ENCODE peak calls at places on chromosomes 16 and 17, in ten cellular contexts. P, W, J, C, Q, X, N, A, L and F are unnamed samples.

GRCh38 chr16:75402821-75403475 is 30.4 kb downstream of the CFDP1 start:
- DNase-seq in P (no peak), W (no peak), J (no peak), C (no peak), Q (peak; percentile 75), X (peak; percentile 16), N (no peak), A (no peak), L (no peak), F (no peak)

GRCh38 chr16:10565167-10565566 is 15.2 kb downstream of the EMP2 start:
- DNase-seq in P (no peak), W (no peak), J (no peak), C (no peak), Q (no peak), X (no peak), N (no peak), A (no peak), L (no peak), F (no peak)

GRCh38 chr17:59845595-59846390 is 47.0 kb downstream of the TUBD1 start:
- DNase-seq in P (peak; percentile 73), W (peak; percentile 58), J (no peak), C (no peak), Q (peak; percentile 86), X (no peak), N (peak; percentile 89), A (peak; percentile 73), L (no peak), F (peak; percentile 86)

GRCh38 chr16:53882310-53882709 is 178.4 kb downstream of the FTO start:
- DNase-seq in P (no peak), W (no peak), J (no peak), C (no peak), Q (peak; percentile 23), X (no peak), N (no peak), A (no peak), L (no peak), F (no peak)

GRCh38 chr16:11572301-11572995 is 14.3 kb downstream of the LITAF start:
- DNase-seq in P (no peak), W (no peak), J (no peak), C (no peak), Q (no peak), X (no peak), N (no peak), A (no peak), L (peak; percentile 86), F (no peak)

GRCh38 chr16:89193021-89193575 is 7.2 kb downstream of the SLC22A31 start:
- DNase-seq in P (peak; percentile 62), W (peak; percentile 61), J (peak; percentile 86), C (no peak), Q (peak; percentile 72), X (peak; percentile 63), N (peak; percentile 61), A (no peak), L (no peak), F (no peak)

GRCh38 chr16:9138021-9138680 is 46.7 kb downstream of the HAPSTR1 start:
- DNase-seq in P (no peak), W (no peak), J (peak; percentile 32), C (no peak), Q (no peak), X (no peak), N (no peak), A (no peak), L (no peak), F (no peak)

GRCh38 chr17:13601317-13601775 is 383 bp downstream of the HS3ST3A1 start:
- DNase-seq in P (no peak), W (no peak), J (peak; percentile 59), C (no peak), Q (peak; percentile 68), X (peak; percentile 67), N (no peak), A (no peak), L (no peak), F (no peak)

GRCh38 chr17:74513987-74514631 is 17.2 kb downstream of the CD300LB start:
- DNase-seq in P (peak; percentile 25), W (no peak), J (no peak), C (peak; percentile 36), Q (peak; percentile 80), X (peak; percentile 30), N (no peak), A (peak; percentile 35), L (peak; percentile 45), F (peak; percentile 60)

GRCh38 chr17:47905221-47905733 is 9.2 kb downstream of the SP2 start:
- DNase-seq in P (peak; percentile 63), W (peak; percentile 56), J (peak; percentile 77), C (no peak), Q (peak; percentile 83), X (peak; percentile 49), N (peak; percentile 40), A (peak; percentile 86), L (no peak), F (no peak)

GRCh38 chr16:20302389-20302788 is 24.9 kb downstream of the GP2 start:
- DNase-seq in P (no peak), W (no peak), J (no peak), C (no peak), Q (no peak), X (no peak), N (no peak), A (no peak), L (no peak), F (no peak)

GRCh38 chr17:37520174-37520573 is 30.5 kb downstream of the DUSP14 start:
- DNase-seq in P (no peak), W (no peak), J (no peak), C (no peak), Q (no peak), X (no peak), N (no peak), A (no peak), L (no peak), F (no peak)

GRCh38 chr17:37516131-37516561 is 26.5 kb downstream of the DUSP14 start:
- DNase-seq in P (no peak), W (no peak), J (no peak), C (no peak), Q (peak; percentile 39), X (no peak), N (no peak), A (no peak), L (no peak), F (no peak)

GRCh38 chr17:37521821-37522220 is 32.1 kb downstream of the DUSP14 start:
- DNase-seq in P (no peak), W (no peak), J (no peak), C (no peak), Q (no peak), X (no peak), N (no peak), A (no peak), L (no peak), F (no peak)

GRCh38 chr17:37519241-37519985 is 29.7 kb downstream of the DUSP14 start:
- DNase-seq in P (no peak), W (no peak), J (no peak), C (no peak), Q (peak; percentile 9), X (no peak), N (no peak), A (no peak), L (no peak), F (no peak)

GRCh38 chr17:37518816-37519215 is 29.1 kb downstream of the DUSP14 start:
- DNase-seq in P (no peak), W (no peak), J (no peak), C (no peak), Q (peak; percentile 20), X (no peak), N (no peak), A (no peak), L (no peak), F (no peak)
- H3K36me3 ChIP-seq in P (peaks cover 88% of the 10 kb centered on the region), W (peaks cover 37% of the 10 kb centered on the region), J (peaks cover 42% of the 10 kb centered on the region), C (peaks cover 76% of the 10 kb centered on the region), Q (peaks cover 18% of the 10 kb centered on the region), X (no peaks in the 10 kb centered on the region), N (no peaks in the 10 kb centered on the region), A (no peaks in the 10 kb centered on the region), L (peaks cover 33% of the 10 kb centered on the region), F (peaks cover 2% of the 10 kb centered on the region)

GRCh38 chr16:70754874-70755600 is 45.9 kb downstream of the VAC14 start:
- DNase-seq in P (no peak), W (no peak), J (no peak), C (no peak), Q (no peak), X (no peak), N (no peak), A (no peak), L (no peak), F (no peak)
- H3K4me1 ChIP-seq in P (peaks cover 42% of the 10 kb centered on the region), W (no peaks in the 10 kb centered on the region), J (peaks cover 23% of the 10 kb centered on the region), C (peaks cover 8% of the 10 kb centered on the region), Q (peaks cover 19% of the 10 kb centered on the region), X (peaks cover 7% of the 10 kb centered on the region), N (peaks cover 11% of the 10 kb centered on the region), A (no peaks in the 10 kb centered on the region), L (no peaks in the 10 kb centered on the region), F (peaks cover 4% of the 10 kb centered on the region)

GRCh38 chr16:67147437-67148140 is 3.2 kb downstream of the B3GNT9 start:
- DNase-seq in P (no peak), W (no peak), J (no peak), C (no peak), Q (no peak), X (no peak), N (no peak), A (no peak), L (no peak), F (no peak)
- H3K36me3 ChIP-seq in P (peaks cover 67% of the 10 kb centered on the region), W (peaks cover 14% of the 10 kb centered on the region), J (peaks cover 62% of the 10 kb centered on the region), C (peaks cover 60% of the 10 kb centered on the region), Q (peaks cover 6% of the 10 kb centered on the region), X (no peaks in the 10 kb centered on the region), N (peaks cover 3% of the 10 kb centered on the region), A (peaks cover 4% of the 10 kb centered on the region), L (peaks cover 20% of the 10 kb centered on the region), F (peaks cover 4% of the 10 kb centered on the region)

GRCh38 chr16:56941092-56941491 is 9.2 kb downstream of the HERPUD1 start:
- DNase-seq in P (no peak), W (no peak), J (no peak), C (no peak), Q (no peak), X (no peak), N (no peak), A (no peak), L (no peak), F (no peak)

GRCh38 chr16:56943761-56944375 is 11.9 kb downstream of the HERPUD1 start:
- DNase-seq in P (no peak), W (no peak), J (no peak), C (no peak), Q (no peak), X (no peak), N (no peak), A (no peak), L (no peak), F (no peak)

GRCh38 chr16:56938664-56939513 is 6.9 kb downstream of the HERPUD1 start:
- DNase-seq in P (no peak), W (no peak), J (no peak), C (no peak), Q (no peak), X (no peak), N (no peak), A (no peak), L (peak; percentile 62), F (no peak)

GRCh38 chr16:56939801-56940200 is 7.9 kb downstream of the HERPUD1 start:
- DNase-seq in P (no peak), W (no peak), J (no peak), C (no peak), Q (no peak), X (no peak), N (no peak), A (no peak), L (no peak), F (no peak)

DNA sequence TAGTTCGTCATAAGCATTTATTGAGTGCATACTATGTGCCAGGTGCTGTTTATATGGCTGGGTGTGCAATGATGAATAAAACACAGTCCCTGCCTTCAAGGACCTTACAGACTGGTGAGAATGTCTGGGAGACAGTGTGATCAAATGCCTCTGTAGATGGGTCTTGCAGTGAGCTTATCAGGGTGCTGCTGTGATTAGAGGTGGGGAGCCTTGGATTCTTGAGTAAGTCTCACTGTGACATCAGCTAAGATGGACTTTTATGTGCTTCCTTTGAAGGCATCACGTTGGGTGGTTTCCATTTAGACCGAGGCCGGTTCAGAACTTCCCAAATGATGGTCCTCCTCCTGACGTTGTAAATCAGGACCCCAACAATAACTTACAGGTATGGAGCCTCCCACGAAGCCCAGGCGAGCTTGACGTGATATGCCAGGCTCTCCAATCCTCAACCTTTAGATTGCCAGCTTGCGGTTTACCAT is 10.0 kb downstream of the HERPUD1 start:
- DNase-seq in P (no peak), W (no peak), J (no peak), C (no peak), Q (no peak), X (no peak), N (no peak), A (no peak), L (no peak), F (no peak)
- H3K4me1 ChIP-seq in P (peaks cover 97% of the 10 kb centered on the region), W (peaks cover 36% of the 10 kb centered on the region), J (peaks cover 13% of the 10 kb centered on the region), C (peaks cover 1% of the 10 kb centered on the region), Q (peaks cover 8% of the 10 kb centered on the region), X (no peaks in the 10 kb centered on the region), N (no peaks in the 10 kb centered on the region), A (no peaks in the 10 kb centered on the region), L (peaks cover 29% of the 10 kb centered on the region), F (peaks cover 4% of the 10 kb centered on the region)